ENCODE peak calls at places on chromosome 6, in nine cellular contexts. Y, C, D, W, T, P, L, Q and U are unnamed samples.

GRCh38 chr6:3871511-3871910 is 22.3 kb downstream of the FAM50B start:
- DNase-seq in Y (no peak), T (no peak), Q (no peak), P (no peak), W (no peak), D (no peak), L (no peak), C (no peak), U (no peak)

GRCh38 chr6:105509506-105510331 is 106.8 kb upstream of the PREP start:
- DNase-seq in Q (no peak), D (peak), W (no peak), T (no peak), L (peak), P (no peak), C (peak), Y (peak), U (no peak)

GRCh38 chr6:125791151-125791819 is 525 bp downstream of the NCOA7 start:
- DNase-seq in Q (peak), P (peak), D (peak), Y (no peak), T (no peak), L (peak), W (peak), C (no peak), U (no peak)

GRCh38 chr6:72624557-72625160 is 2.8 kb downstream of the KCNQ5 start:
- DNase-seq in Q (no peak), L (no peak), T (no peak), W (peak), C (peak), D (no peak), P (no peak), Y (no peak), U (no peak)

GRCh38 chr6:128152551-128152950 is 251.7 kb upstream of the THEMIS start:
- DNase-seq in Q (no peak), L (no peak), C (no peak), Y (no peak), W (no peak), P (no peak), T (no peak), D (no peak), U (no peak)

GRCh38 chr6:97312241-97312640 is 29.2 kb upstream of the MMS22L start:
- DNase-seq in W (no peak), L (no peak), P (no peak), C (no peak), T (no peak), Q (no peak), Y (no peak), D (no peak), U (no peak)

GRCh38 chr6:33787336-33787953 is 1.5 kb downstream of the LEMD2 start:
- DNase-seq in Y (no peak), Q (no peak), C (no peak), T (no peak), L (no peak), W (peak), P (no peak), D (no peak), U (no peak)

GRCh38 chr6:139448094-139448649 is 73.7 kb upstream of the CITED2 start:
- DNase-seq in D (no peak), T (no peak), P (no peak), C (no peak), W (peak), Y (no peak), Q (no peak), L (no peak), U (no peak)

GRCh38 chr6:140979642-140980091 is 1153.1 kb upstream of the GJE1 start:
- DNase-seq in Q (no peak), D (no peak), Y (no peak), P (no peak), L (no peak), W (peak), C (no peak), T (peak), U (no peak)

GRCh38 chr6:127859956-127860355 is 40.9 kb downstream of the THEMIS start:
- DNase-seq in W (no peak), P (no peak), C (no peak), T (no peak), Y (no peak), D (no peak), Q (no peak), L (no peak), U (no peak)

GRCh38 chr6:44661221-44661609 is 273.7 kb downstream of the CDC5L start:
- DNase-seq in T (no peak), D (no peak), C (no peak), Q (no peak), P (no peak), Y (no peak), W (peak), L (no peak), U (no peak)

GRCh38 chr6:29723666-29724588 is 693 bp downstream of the HLA-F start:
- DNase-seq in P (peak), Q (peak), L (peak), W (no peak), Y (peak), C (peak), T (peak), D (no peak), U (no peak)

GRCh38 chr6:43658161-43658560 is 13.3 kb downstream of the RSPH9 start:
- DNase-seq in Q (no peak), P (no peak), W (no peak), Y (no peak), L (no peak), D (no peak), T (no peak), C (no peak), U (no peak)

GRCh38 chr6:18551228-18551627 is 164.1 kb downstream of the RNF144B start:
- DNase-seq in P (no peak), L (peak), D (no peak), W (peak), Y (no peak), C (no peak), T (no peak), Q (no peak), U (no peak)

GRCh38 chr6:170505306-170505705 is 47.8 kb downstream of the PSMB1 start:
- DNase-seq in L (peak), Q (no peak), D (peak), Y (no peak), W (no peak), T (peak), P (no peak), C (no peak), U (no peak)

GRCh38 chr6:168704678-168705077 is 263.7 kb downstream of the SMOC2 start:
- DNase-seq in L (no peak), C (no peak), Q (no peak), W (no peak), Y (no peak), T (no peak), D (no peak), P (no peak), U (no peak)

GRCh38 chr6:155647354-155647753 is 191.7 kb upstream of the NOX3 start:
- DNase-seq in Y (no peak), C (no peak), P (no peak), T (no peak), W (no peak), D (no peak), Q (no peak), L (no peak), U (no peak)

GRCh38 chr6:120774275-120774674 is 560.0 kb downstream of the TBC1D32 start:
- DNase-seq in W (peak), Q (no peak), Y (no peak), P (no peak), D (no peak), T (no peak), L (no peak), C (no peak), U (no peak)

GRCh38 chr6:80608881-80609280 is 502.4 kb downstream of the BCKDHB start:
- DNase-seq in Q (no peak), Y (no peak), P (no peak), L (no peak), T (no peak), W (peak), D (no peak), C (no peak), U (no peak)

GRCh38 chr6:454148-454991 is 62.8 kb downstream of the IRF4 start:
- DNase-seq in W (no peak), Y (no peak), D (no peak), L (no peak), P (no peak), C (no peak), T (no peak), Q (no peak), U (no peak)

GRCh38 chr6:113763311-113763766 is 93.8 kb upstream of the MARCKS start:
- DNase-seq in L (no peak), Y (no peak), D (no peak), P (no peak), C (no peak), T (no peak), Q (no peak), W (no peak), U (no peak)

GRCh38 chr6:8131265-8131897 is 29.0 kb upstream of the EEF1E1 start:
- DNase-seq in T (no peak), C (peak), D (peak), L (peak), P (peak), W (peak), Q (no peak), Y (peak), U (peak)

GRCh38 chr6:152206072-152206818 is 398.8 kb downstream of the ESR1 start:
- DNase-seq in D (peak), W (peak), Y (peak), C (peak), T (peak), P (peak), L (peak), Q (no peak), U (no peak)

GRCh38 chr6:169324661-169325459 is 71.2 kb upstream of the THBS2 start:
- DNase-seq in P (no peak), Q (no peak), C (no peak), Y (no peak), D (no peak), T (no peak), L (no peak), W (peak), U (no peak)

GRCh38 chr6:41767112-41767946 is 12.4 kb downstream of the FRS3 start:
- DNase-seq in C (no peak), W (peak), D (peak), L (peak), T (no peak), Q (no peak), Y (no peak), P (no peak), U (no peak)

GRCh38 chr6:97000138-97000537 is 75.6 kb downstream of the KLHL32 start:
- DNase-seq in C (no peak), W (no peak), T (no peak), Q (no peak), D (no peak), P (no peak), Y (no peak), L (no peak), U (no peak)

GRCh38 chr6:143397229-143398222 is 53.0 kb downstream of the ADAT2 start:
- DNase-seq in C (peak), D (no peak), Q (peak), L (peak), W (peak), P (no peak), T (peak), Y (peak), U (peak)

GRCh38 chr6:90253631-90254030 is 43.0 kb downstream of the BACH2 start:
- DNase-seq in Y (no peak), C (no peak), T (no peak), L (no peak), W (no peak), D (no peak), P (no peak), Q (no peak), U (no peak)

GRCh38 chr6:139430897-139431601 is 56.6 kb upstream of the CITED2 start:
- DNase-seq in Y (no peak), C (no peak), D (no peak), Q (no peak), W (no peak), T (no peak), P (no peak), L (no peak), U (no peak)

GRCh38 chr6:108528878-108529277 is 31.8 kb upstream of the FOXO3 start:
- DNase-seq in Y (no peak), P (no peak), D (no peak), L (no peak), C (no peak), W (peak), T (no peak), Q (no peak), U (no peak)

GRCh38 chr6:108535079-108535742 is 25.5 kb upstream of the FOXO3 start:
- DNase-seq in W (no peak), C (no peak), L (no peak), Q (no peak), T (no peak), P (no peak), Y (no peak), D (no peak), U (no peak)

GRCh38 chr6:108526739-108527174 is 34.0 kb upstream of the FOXO3 start:
- DNase-seq in C (no peak), L (no peak), D (no peak), P (peak), W (peak), Y (no peak), T (no peak), Q (no peak), U (no peak)

GRCh38 chr6:108531332-108531731 is 29.4 kb upstream of the FOXO3 start:
- DNase-seq in Y (no peak), T (no peak), L (no peak), D (no peak), W (no peak), P (no peak), C (no peak), Q (no peak), U (no peak)
- TF ChIP-seq CTCF in Y (no peak), T (no peak), L (no peak), D (peak), W (no peak), P (no peak), C (no peak), Q (no peak), U (peak)

GRCh38 chr6:10028202-10028601 is 386.7 kb downstream of the TFAP2A start:
- DNase-seq in P (no peak), D (no peak), Q (no peak), T (no peak), L (no peak), Y (no peak), C (no peak), W (no peak), U (no peak)

GRCh38 chr6:10033223-10033829 is 381.5 kb downstream of the TFAP2A start:
- DNase-seq in L (no peak), Q (no peak), D (no peak), T (no peak), W (peak), Y (no peak), P (no peak), C (no peak), U (no peak)

GRCh38 chr6:10030942-10031537 is 383.8 kb downstream of the TFAP2A start:
- DNase-seq in L (no peak), D (no peak), C (peak), W (no peak), Y (no peak), Q (no peak), T (no peak), P (no peak), U (no peak)
- TF ChIP-seq CTCF in L (no peak), D (peak), C (peak), W (peak), Y (peak), Q (peak), T (peak), P (peak), U (peak)

GRCh38 chr6:99768166-99768565 is 161.5 kb downstream of the PRDM13 start:
- DNase-seq in Y (no peak), L (no peak), Q (no peak), T (no peak), W (no peak), C (no peak), D (no peak), P (no peak), U (no peak)
- TF ChIP-seq CTCF in Y (no peak), L (no peak), Q (no peak), T (no peak), W (no peak), C (no peak), D (no peak), P (no peak), U (no peak)

DNA sequence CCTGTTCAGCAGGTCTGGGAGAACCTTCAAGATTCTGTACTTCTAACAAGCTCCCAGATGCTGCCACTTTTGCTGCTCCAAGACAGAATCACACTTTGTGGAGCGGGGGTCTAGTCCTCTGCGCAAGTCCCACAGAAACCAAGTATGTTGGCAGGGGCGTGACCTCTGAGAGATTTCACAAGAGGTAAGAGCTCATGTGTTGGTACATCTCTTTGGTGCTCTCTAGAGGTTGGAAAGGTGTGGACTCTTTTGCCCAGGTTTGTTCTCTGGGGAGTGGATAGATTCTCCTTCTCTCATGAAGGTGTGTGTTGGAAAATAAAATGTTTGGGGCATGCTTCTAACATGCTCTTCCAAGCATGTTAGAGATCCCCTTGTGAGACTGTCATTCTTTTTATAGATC is 340.9 kb upstream of the IRAK1BP1 start:
- DNase-seq in Q (no peak), L (no peak), W (no peak), D (no peak), P (no peak), T (no peak), Y (no peak), C (no peak), U (no peak)
- TF ChIP-seq CTCF in Q (no peak), L (no peak), W (no peak), D (peak), P (no peak), T (no peak), Y (no peak), C (no peak), U (no peak)

GRCh38 chr6:88298446-88298845 is 132.3 kb upstream of the CNR1 start:
- DNase-seq in Y (no peak), D (no peak), T (no peak), W (no peak), C (no peak), Q (no peak), P (no peak), L (no peak), U (no peak)
- TF ChIP-seq CTCF in Y (no peak), D (no peak), T (no peak), W (no peak), C (no peak), Q (no peak), P (no peak), L (no peak), U (no peak)

DNA sequence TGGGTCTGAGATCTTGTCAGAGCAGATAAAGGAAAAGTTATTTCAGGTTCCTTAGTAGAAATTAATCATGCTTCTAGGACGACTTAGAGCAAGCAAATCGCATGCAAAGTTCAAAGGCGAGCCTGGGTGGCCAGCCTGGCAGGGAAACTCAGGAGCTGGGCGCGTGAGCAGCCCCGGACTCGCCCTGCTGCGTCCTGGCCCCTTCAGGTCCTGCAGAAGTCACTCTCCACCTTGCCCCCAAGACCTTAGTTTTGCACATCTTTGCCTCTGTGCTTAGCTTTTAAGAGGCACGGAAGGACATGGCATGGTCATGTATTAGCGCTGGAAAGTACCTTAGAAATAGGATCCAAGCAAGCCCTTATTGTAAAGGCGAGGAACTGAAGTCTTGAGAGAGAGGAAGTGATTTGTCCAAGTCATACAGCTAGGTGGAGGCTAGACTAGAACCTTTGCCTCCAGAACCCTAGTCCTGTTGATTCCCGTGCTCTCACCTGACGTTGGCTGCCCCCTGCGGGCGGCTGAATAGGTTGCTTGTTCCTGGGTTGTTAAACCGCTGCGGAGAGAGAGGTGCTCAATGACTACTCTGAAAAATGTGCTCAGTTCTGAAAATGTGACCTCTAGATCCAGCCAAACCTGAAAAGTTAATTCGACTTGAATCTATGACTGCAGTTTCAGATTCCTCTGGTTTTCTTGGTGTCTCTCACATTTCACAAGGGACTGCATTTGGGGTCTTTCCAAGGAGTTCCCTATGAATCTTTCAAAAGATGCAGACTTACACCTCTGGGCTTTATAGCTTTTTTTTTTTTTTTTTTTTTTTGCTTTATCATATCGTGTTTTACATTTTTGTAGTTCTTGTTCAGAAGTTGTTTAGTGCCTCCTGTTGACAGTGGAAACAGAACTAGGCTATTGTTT is 2.7 kb downstream of the MYB start:
- DNase-seq in D (peak), C (peak), Q (peak), P (peak), Y (peak), W (no peak), L (peak), T (no peak), U (peak)
- TF ChIP-seq CTCF in D (peak), C (peak), Q (no peak), P (peak), Y (peak), W (peak), L (no peak), T (peak), U (peak)

GRCh38 chr6:167684276-167685104 is 142.2 kb upstream of the AFDN start:
- DNase-seq in L (peak), Y (no peak), W (no peak), P (no peak), C (no peak), T (no peak), Q (no peak), D (no peak), U (no peak)
- TF ChIP-seq CTCF in L (no peak), Y (no peak), W (no peak), P (no peak), C (no peak), T (no peak), Q (no peak), D (no peak), U (no peak)

GRCh38 chr6:160519603-160520042 is 144.5 kb downstream of the LPA start:
- DNase-seq in W (no peak), P (no peak), T (no peak), Q (no peak), Y (no peak), D (no peak), L (no peak), C (no peak), U (no peak)

GRCh38 chr6:160523223-160523622 is 140.9 kb downstream of the LPA start:
- DNase-seq in D (no peak), L (no peak), W (no peak), Y (no peak), C (no peak), P (no peak), T (no peak), Q (no peak), U (no peak)

GRCh38 chr6:160519133-160519532 is 144.9 kb downstream of the LPA start:
- DNase-seq in L (no peak), P (no peak), C (no peak), D (no peak), Y (no peak), W (no peak), Q (no peak), T (no peak), U (no peak)

DNA sequence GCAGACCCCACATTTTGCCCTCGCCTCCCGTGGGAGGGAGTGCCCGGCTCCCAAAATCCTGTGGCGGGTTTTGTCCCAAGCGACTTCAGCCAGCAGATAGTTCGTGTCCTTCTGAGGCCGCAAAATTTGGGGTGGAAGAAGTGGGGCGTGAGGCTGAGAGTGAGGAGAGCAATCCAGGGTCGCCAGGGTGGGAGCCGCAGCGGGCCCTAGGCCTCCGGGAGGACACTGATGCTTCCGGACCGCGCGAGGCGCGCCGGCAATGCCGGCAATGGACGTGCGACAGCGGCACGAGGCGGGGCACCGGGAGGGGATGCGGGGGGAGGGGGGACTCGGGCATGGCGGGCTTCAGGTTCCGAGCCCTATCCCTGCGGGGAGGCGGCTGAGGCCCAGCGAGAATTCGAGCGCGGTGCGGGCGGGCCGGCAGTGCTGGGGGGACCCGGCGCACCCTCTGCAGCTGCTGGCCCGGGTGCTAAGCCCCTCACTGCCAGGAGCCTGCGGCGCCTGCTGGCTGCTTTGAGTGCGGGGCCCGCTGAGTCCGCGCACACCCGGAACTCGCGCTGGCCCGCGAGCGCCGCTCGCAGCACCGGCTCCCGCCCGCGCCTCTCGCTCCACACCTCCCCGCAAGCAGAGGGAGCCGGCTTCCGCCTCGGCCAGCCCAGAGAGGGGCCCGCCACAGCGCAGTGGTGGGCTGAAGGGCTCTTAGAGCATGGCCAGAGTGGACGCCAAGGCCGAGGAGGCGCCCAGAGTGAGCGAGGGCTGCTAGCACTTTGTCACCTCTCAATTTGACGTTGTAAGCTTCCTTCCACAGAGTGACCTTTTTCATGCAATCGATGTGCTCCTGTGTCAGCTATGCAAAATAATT is 143.8 kb downstream of the LPA start:
- DNase-seq in P (peak), T (peak), C (peak), W (peak), Q (peak), D (peak), L (peak), Y (peak), U (peak)
- TF ChIP-seq CTCF in P (peak), T (no peak), C (no peak), W (no peak), Q (peak), D (no peak), L (no peak), Y (peak), U (no peak)